ENCODE peak calls at places on chromosome 1, in six cellular contexts. U, P, C, V, L and E are unnamed samples.

GRCh38 chr1:167713330-167714081 is 8.3 kb upstream of the MPZL1 start:
- DNase-seq in V (no peak), C (peak; percentile 54), P (peak; percentile 59), L (peak; percentile 62), U (peak; percentile 24), E (peak; percentile 32)

GRCh38 chr1:97516588-97516987 is 404.2 kb downstream of the DPYD start:
- DNase-seq in P (no peak), L (no peak), V (no peak), C (no peak), U (no peak), E (no peak)

GRCh38 chr1:235825229-235825628 is 41.5 kb downstream of the LYST start:
- DNase-seq in P (no peak), L (no peak), U (no peak), C (no peak), V (no peak), E (no peak)

GRCh38 chr1:154609398-154610380 is 1.7 kb upstream of the ADAR start:
- DNase-seq in U (peak; percentile 36), V (peak; percentile 77), C (peak; percentile 41), L (peak; percentile 86), P (peak; percentile 90), E (no peak)

GRCh38 chr1:41382531-41383090 is 21.4 kb downstream of the FOXO6 start:
- DNase-seq in L (peak; percentile 54), V (no peak), C (peak; percentile 69), P (peak; percentile 69), U (no peak), E (no peak)

GRCh38 chr1:214471458-214471857 is 79.9 kb downstream of the PTPN14 start:
- DNase-seq in U (no peak), V (no peak), L (no peak), P (no peak), C (peak; percentile 38), E (no peak)

GRCh38 chr1:111833334-111833733 is 77.6 kb downstream of the DDX20 start:
- DNase-seq in L (peak; percentile 32), C (no peak), P (no peak), V (no peak), U (peak; percentile 13), E (peak; percentile 15)

GRCh38 chr1:168386949-168387586 is 106.4 kb downstream of the TBX19 start:
- DNase-seq in V (no peak), U (no peak), P (peak; percentile 81), C (no peak), L (peak; percentile 87), E (peak; percentile 20)

GRCh38 chr1:1058921-1059493 is 15.1 kb downstream of the RNF223 start:
- DNase-seq in L (peak; percentile 42), V (no peak), U (no peak), P (no peak), C (peak; percentile 37), E (no peak)

GRCh38 chr1:154993572-154994268 is at the start of gene LENEP:
- DNase-seq in P (peak; percentile 20), V (no peak), U (no peak), C (no peak), L (no peak), E (no peak)

GRCh38 chr1:50950396-50950795 is 9.7 kb downstream of the FAF1 start:
- DNase-seq in U (no peak), C (no peak), L (no peak), V (no peak), P (no peak), E (no peak)

GRCh38 chr1:31714442-31715096 is 10.8 kb upstream of the COL16A1 start:
- DNase-seq in V (no peak), C (peak; percentile 93), U (peak; percentile 49), L (peak; percentile 93), P (peak; percentile 84), E (peak; percentile 61)

GRCh38 chr1:197675475-197676324 is 99.6 kb downstream of the DENND1B start:
- DNase-seq in C (peak; percentile 33), U (peak; percentile 22), L (no peak), V (no peak), P (no peak), E (no peak)

GRCh38 chr1:183129921-183130675 is 56.0 kb upstream of the LAMC2 start:
- DNase-seq in C (no peak), U (no peak), V (no peak), L (no peak), P (no peak), E (no peak)

GRCh38 chr1:166974647-166975345 is 544 bp downstream of the ILDR2 start:
- DNase-seq in C (no peak), P (no peak), U (no peak), L (peak; percentile 3), V (no peak), E (no peak)

GRCh38 chr1:157301477-157302198 is 163.4 kb upstream of the ETV3 start:
- DNase-seq in U (no peak), L (no peak), C (no peak), P (no peak), V (no peak), E (no peak)

GRCh38 chr1:221032616-221033342 is 153.5 kb downstream of the HLX start:
- DNase-seq in U (no peak), P (no peak), V (no peak), C (no peak), L (no peak), E (no peak)

GRCh38 chr1:212486591-212486963 is 53.9 kb downstream of the NENF start:
- DNase-seq in L (no peak), U (no peak), C (no peak), V (no peak), P (no peak), E (no peak)

GRCh38 chr1:38728176-38728908 is 131.2 kb downstream of the RRAGC start:
- DNase-seq in C (peak; percentile 88), U (peak; percentile 68), L (peak; percentile 22), P (peak; percentile 38), V (no peak), E (no peak)

GRCh38 chr1:57319165-57319564 is 104.7 kb downstream of the DAB1 start:
- DNase-seq in C (peak; percentile 32), U (peak; percentile 69), P (no peak), L (peak; percentile 30), V (no peak), E (no peak)

GRCh38 chr1:232059726-232060360 is 433.3 kb downstream of the DISC1 start:
- DNase-seq in U (no peak), P (no peak), C (no peak), V (no peak), L (no peak), E (no peak)

GRCh38 chr1:155135416-155136197 is at the start of gene SLC50A1:
- DNase-seq in P (peak; percentile 95), U (peak; percentile 91), C (peak; percentile 97), L (peak; percentile 96), V (peak; percentile 76), E (peak; percentile 94)

GRCh38 chr1:235075955-235076308 is 52.7 kb downstream of the TOMM20 start:
- DNase-seq in V (no peak), C (no peak), U (no peak), P (no peak), L (no peak), E (no peak)

GRCh38 chr1:91830242-91831131 is 55.5 kb downstream of the TGFBR3 start:
- DNase-seq in U (peak; percentile 91), P (no peak), V (no peak), C (peak; percentile 94), L (peak; percentile 53), E (no peak)

GRCh38 chr1:119510046-119510445 is 3.0 kb downstream of the HSD3B1 start:
- DNase-seq in V (no peak), C (no peak), U (no peak), L (no peak), P (no peak), E (no peak)

GRCh38 chr1:17922833-17923232 is 167.7 kb downstream of the ACTL8 start:
- DNase-seq in C (no peak), V (peak; percentile 15), P (peak; percentile 49), U (peak; percentile 12), L (peak; percentile 68), E (peak; percentile 57)

GRCh38 chr1:89274431-89274857 is 1.8 kb upstream of the GBP5 start:
- DNase-seq in V (no peak), U (peak; percentile 8), P (no peak), C (peak; percentile 6), L (no peak), E (no peak)

GRCh38 chr1:110633646-110634030 is 27.5 kb upstream of the KCNA2 start:
- DNase-seq in U (no peak), V (no peak), C (no peak), L (no peak), P (no peak), E (no peak)

DNA sequence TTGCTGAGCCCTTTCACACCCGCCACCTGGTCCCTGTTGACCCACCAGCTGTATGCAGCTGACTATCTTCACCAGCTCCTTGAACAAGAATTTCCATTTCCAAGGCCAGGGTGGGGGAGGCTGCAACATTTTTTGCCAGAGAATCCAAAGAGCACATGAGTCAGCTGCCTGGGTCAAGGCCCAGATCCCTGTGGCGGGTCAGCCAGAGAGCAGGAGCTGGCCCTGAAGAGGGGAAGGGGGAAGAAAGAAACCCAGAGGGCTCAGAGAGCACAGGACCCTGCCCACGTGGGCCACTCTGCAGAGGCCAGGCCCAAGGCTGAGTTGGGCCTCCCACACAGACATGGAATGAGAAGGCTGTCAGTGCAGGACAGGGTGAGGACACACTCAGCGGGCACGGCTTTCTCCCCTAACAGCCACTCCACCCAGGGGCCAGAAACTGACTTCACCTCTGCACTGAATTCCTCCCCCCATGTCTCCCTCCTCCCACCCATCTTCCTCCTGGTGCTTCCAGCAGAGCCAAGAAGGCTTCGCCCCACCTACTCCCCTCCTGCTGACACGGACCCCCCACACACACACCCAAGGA is 28.9 kb downstream of the S100A6 start:
- DNase-seq in V (no peak), C (peak; percentile 93), P (no peak), U (peak; percentile 91), L (no peak), E (no peak)
- H3K9ac ChIP-seq in V (no peak overlapping the region), C (peak overlapping the region; percentile 77), P (no peak overlapping the region), U (peak overlapping the region; percentile 23), L (no peak overlapping the region), E (no peak overlapping the region)

GRCh38 chr1:225545649-225546048 is 107.3 kb downstream of the ENAH start:
- DNase-seq in L (no peak), U (no peak), P (no peak), C (no peak), V (no peak), E (no peak)

GRCh38 chr1:225554216-225554812 is 98.6 kb downstream of the ENAH start:
- DNase-seq in C (peak; percentile 44), L (peak; percentile 38), U (peak; percentile 44), P (no peak), V (no peak), E (no peak)

GRCh38 chr1:225548140-225548857 is 104.6 kb downstream of the ENAH start:
- DNase-seq in L (no peak), C (no peak), P (no peak), V (no peak), U (peak; percentile 55), E (no peak)

GRCh38 chr1:225544924-225545323 is 108.0 kb downstream of the ENAH start:
- DNase-seq in U (no peak), C (no peak), P (no peak), L (no peak), V (no peak), E (no peak)

GRCh38 chr1:225549821-225550220 is 103.1 kb downstream of the ENAH start:
- DNase-seq in P (no peak), C (no peak), U (no peak), V (no peak), L (no peak), E (no peak)
- H2BK15ac ChIP-seq in P (no peak overlapping the region), C (no peak overlapping the region), U (no peak overlapping the region), V (no peak overlapping the region), L (no peak overlapping the region), E (no peak overlapping the region)

GRCh38 chr1:62599044-62599443 is 1.7 kb downstream of the ANGPTL3 start:
- DNase-seq in U (peak; percentile 47), V (no peak), C (no peak), L (no peak), P (no peak), E (no peak)
- H3K18ac ChIP-seq in U (peak overlapping the region; percentile 55), V (no peak overlapping the region), C (no peak overlapping the region), L (no peak overlapping the region), P (no peak overlapping the region), E (no peak overlapping the region)

GRCh38 chr1:15065291-15065690 is 88.3 kb upstream of the TMEM51 start:
- DNase-seq in V (no peak), U (no peak), P (no peak), L (no peak), C (no peak), E (no peak)
- H3K9ac ChIP-seq in V (no peak overlapping the region), U (no peak overlapping the region), P (no peak overlapping the region), L (no peak overlapping the region), C (no peak overlapping the region), E (no peak overlapping the region)